ENCODE peak calls at places on chromosome 13, in five cellular contexts. One of them, this sample, is unnamed.

GRCh38 chr13:24267801-24268200 is 41.6 kb upstream of the C1QTNF9 start:
- DNase-seq in HCT116: no peak
- DNase-seq in DMS79 treated with DMSO at 0.1 percent for 48 hours: no peak
- DNase-seq in AML-193: no peak
- DNase-seq in A549: no peak
- DNase-seq in this sample: no peak

GRCh38 chr13:59743195-59743594 is 420.5 kb downstream of the DIAPH3 start:
- DNase-seq in AML-193: no peak
- DNase-seq in DMS79 treated with DMSO at 0.1 percent for 48 hours: no peak
- DNase-seq in HCT116: no peak
- DNase-seq in A549: no peak
- DNase-seq in this sample: no peak

GRCh38 chr13:111945086-111945485 is 121.9 kb upstream of the SOX1 start:
- DNase-seq in HCT116: no peak
- DNase-seq in DMS79 treated with DMSO at 0.1 percent for 48 hours: no peak
- DNase-seq in AML-193: no peak
- DNase-seq in A549: no peak
- DNase-seq in this sample: no peak

GRCh38 chr13:84400711-84401110 is 518.4 kb upstream of the SLITRK1 start:
- DNase-seq in DMS79 treated with DMSO at 0.1 percent for 48 hours: no peak
- DNase-seq in A549: no peak
- DNase-seq in HCT116: no peak
- DNase-seq in AML-193: no peak
- DNase-seq in this sample: no peak

GRCh38 chr13:113654591-113655357 is 3.2 kb downstream of the ATP4B start:
- DNase-seq in A549: no peak
- DNase-seq in HCT116: no peak
- DNase-seq in AML-193: no peak
- DNase-seq in DMS79 treated with DMSO at 0.1 percent for 48 hours: no peak
- DNase-seq in this sample: no peak

GRCh38 chr13:72458701-72459100 is 268.7 kb downstream of the MZT1 start:
- DNase-seq in AML-193: no peak
- DNase-seq in DMS79 treated with DMSO at 0.1 percent for 48 hours: peak
- DNase-seq in HCT116: no peak
- DNase-seq in A549: no peak
- DNase-seq in this sample: no peak

GRCh38 chr13:32423592-32423991 is 4.3 kb downstream of the N4BP2L1 start:
- DNase-seq in HCT116: no peak
- DNase-seq in DMS79 treated with DMSO at 0.1 percent for 48 hours: no peak
- DNase-seq in A549: no peak
- DNase-seq in AML-193: peak
- DNase-seq in this sample: no peak

GRCh38 chr13:110210604-110210985 is 96.4 kb downstream of the COL4A1 start:
- DNase-seq in A549: no peak
- DNase-seq in DMS79 treated with DMSO at 0.1 percent for 48 hours: no peak
- DNase-seq in AML-193: no peak
- DNase-seq in HCT116: no peak
- DNase-seq in this sample: no peak

GRCh38 chr13:100510208-100510997 is 78.2 kb downstream of the GGACT start:
- DNase-seq in HCT116: no peak
- DNase-seq in A549: no peak
- DNase-seq in AML-193: no peak
- DNase-seq in DMS79 treated with DMSO at 0.1 percent for 48 hours: no peak
- DNase-seq in this sample: no peak

GRCh38 chr13:20702945-20703784 is at the start of gene IL17D:
- DNase-seq in DMS79 treated with DMSO at 0.1 percent for 48 hours: no peak
- DNase-seq in A549: no peak
- DNase-seq in AML-193: no peak
- DNase-seq in HCT116: no peak
- DNase-seq in this sample: no peak

GRCh38 chr13:35793823-35794222 is 317.3 kb upstream of the MAB21L1 start:
- DNase-seq in A549: no peak
- DNase-seq in DMS79 treated with DMSO at 0.1 percent for 48 hours: no peak
- DNase-seq in AML-193: no peak
- DNase-seq in HCT116: no peak
- DNase-seq in this sample: no peak

GRCh38 chr13:101398191-101398590 is 18.1 kb downstream of the NALCN start:
- DNase-seq in A549: no peak
- DNase-seq in HCT116: no peak
- DNase-seq in AML-193: no peak
- DNase-seq in DMS79 treated with DMSO at 0.1 percent for 48 hours: no peak
- DNase-seq in this sample: no peak

GRCh38 chr13:54184576-54184975 is 1156.0 kb downstream of the OLFM4 start:
- DNase-seq in AML-193: no peak
- DNase-seq in A549: no peak
- DNase-seq in HCT116: no peak
- DNase-seq in DMS79 treated with DMSO at 0.1 percent for 48 hours: no peak
- DNase-seq in this sample: no peak

GRCh38 chr13:94914829-94915228 is 202.5 kb upstream of the SOX21 start:
- DNase-seq in A549: no peak
- DNase-seq in AML-193: no peak
- DNase-seq in HCT116: no peak
- DNase-seq in DMS79 treated with DMSO at 0.1 percent for 48 hours: no peak
- DNase-seq in this sample: no peak

GRCh38 chr13:62879071-62879470 is 1463.4 kb upstream of the PCDH20 start:
- DNase-seq in DMS79 treated with DMSO at 0.1 percent for 48 hours: no peak
- DNase-seq in HCT116: no peak
- DNase-seq in A549: no peak
- DNase-seq in AML-193: no peak
- DNase-seq in this sample: no peak

GRCh38 chr13:32032780-32033179 is 1.2 kb downstream of the FRY start:
- DNase-seq in HCT116: no peak
- DNase-seq in DMS79 treated with DMSO at 0.1 percent for 48 hours: peak
- DNase-seq in A549: no peak
- DNase-seq in AML-193: no peak
- DNase-seq in this sample: no peak

GRCh38 chr13:27822873-27823311 is 30.6 kb downstream of the GSX1 start:
- DNase-seq in A549: no peak
- DNase-seq in HCT116: no peak
- DNase-seq in DMS79 treated with DMSO at 0.1 percent for 48 hours: no peak
- DNase-seq in AML-193: no peak
- DNase-seq in this sample: no peak

GRCh38 chr13:112907286-112907685 is 61.7 kb upstream of the MCF2L start:
- DNase-seq in DMS79 treated with DMSO at 0.1 percent for 48 hours: no peak
- DNase-seq in AML-193: no peak
- DNase-seq in A549: no peak
- DNase-seq in HCT116: no peak
- DNase-seq in this sample: no peak

GRCh38 chr13:106786006-106786579 is 218.2 kb upstream of the ARGLU1 start:
- DNase-seq in DMS79 treated with DMSO at 0.1 percent for 48 hours: no peak
- DNase-seq in A549: no peak
- DNase-seq in HCT116: no peak
- DNase-seq in AML-193: no peak
- DNase-seq in this sample: no peak

GRCh38 chr13:74751739-74752138 is 617.5 kb upstream of the KLF12 start:
- DNase-seq in AML-193: no peak
- DNase-seq in HCT116: no peak
- DNase-seq in DMS79 treated with DMSO at 0.1 percent for 48 hours: no peak
- DNase-seq in A549: no peak
- DNase-seq in this sample: no peak

GRCh38 chr13:76293751-76294150 is 592.5 kb downstream of the KCTD12 start:
- DNase-seq in DMS79 treated with DMSO at 0.1 percent for 48 hours: no peak
- DNase-seq in HCT116: no peak
- DNase-seq in A549: peak
- DNase-seq in AML-193: no peak
- DNase-seq in this sample: no peak

GRCh38 chr13:113417008-113417735 is 36.1 kb downstream of the ADPRHL1 start:
- DNase-seq in DMS79 treated with DMSO at 0.1 percent for 48 hours: no peak
- DNase-seq in A549: no peak
- DNase-seq in HCT116: no peak
- DNase-seq in AML-193: no peak
- DNase-seq in this sample: no peak

GRCh38 chr13:70585109-70585508 is 476.9 kb upstream of the KLHL1 start:
- DNase-seq in AML-193: no peak
- DNase-seq in A549: no peak
- DNase-seq in HCT116: no peak
- DNase-seq in DMS79 treated with DMSO at 0.1 percent for 48 hours: no peak
- DNase-seq in this sample: no peak

This sample was measured in SIG-M5.